ENCODE peak calls at places on chromosomes 12 and 14, in seven cellular contexts. One of them, this sample, is unnamed.

GRCh38 chr12:5622280-5622679 is 190.4 kb downstream of the NTF3 start:
- DNase-seq in upper lobe of left lung: no peak
- DNase-seq in K562: no peak
- DNase-seq in HepG2: no peak
- DNase-seq in GM12878: no peak
- DNase-seq in SK-N-SH: no peak
- DNase-seq in ovary: no peak
- DNase-seq in this sample: no peak

GRCh38 chr14:79417961-79418360 is 793.3 kb downstream of the DIO2 start:
- DNase-seq in K562: no peak
- DNase-seq in HepG2: no peak
- DNase-seq in upper lobe of left lung: no peak
- DNase-seq in GM12878: no peak
- DNase-seq in SK-N-SH: no peak
- DNase-seq in ovary: no peak
- DNase-seq in this sample: no peak

GRCh38 chr12:77630341-77630740 is 200.4 kb upstream of the NAV3 start:
- DNase-seq in SK-N-SH: no peak
- DNase-seq in HepG2: no peak
- DNase-seq in K562: no peak
- DNase-seq in ovary: no peak
- DNase-seq in GM12878: no peak
- DNase-seq in upper lobe of left lung: no peak
- DNase-seq in this sample: no peak

GRCh38 chr14:44778562-44778961 is 183.2 kb downstream of the KLHL28 start:
- DNase-seq in K562: no peak
- DNase-seq in SK-N-SH: no peak
- DNase-seq in HepG2: no peak
- DNase-seq in GM12878: no peak
- DNase-seq in ovary: no peak
- DNase-seq in upper lobe of left lung: no peak
- DNase-seq in this sample: no peak

GRCh38 chr14:30874120-30874998 is at the start of gene COCH:
- DNase-seq in GM12878: no peak
- DNase-seq in SK-N-SH: peak
- DNase-seq in upper lobe of left lung: peak
- DNase-seq in K562: peak
- DNase-seq in HepG2: peak
- DNase-seq in ovary: peak
- DNase-seq in this sample: no peak

GRCh38 chr12:131046813-131047788 is 93.4 kb downstream of the ADGRD1 start:
- DNase-seq in SK-N-SH: no peak
- DNase-seq in HepG2: no peak
- DNase-seq in ovary: no peak
- DNase-seq in K562: no peak
- DNase-seq in upper lobe of left lung: peak
- DNase-seq in GM12878: no peak
- DNase-seq in this sample: peak

GRCh38 chr12:28814246-28814645 is 334.8 kb upstream of the FAR2 start:
- DNase-seq in upper lobe of left lung: no peak
- DNase-seq in HepG2: no peak
- DNase-seq in SK-N-SH: no peak
- DNase-seq in K562: no peak
- DNase-seq in GM12878: no peak
- DNase-seq in ovary: no peak
- DNase-seq in this sample: no peak

GRCh38 chr14:102421366-102422057 is 58.8 kb downstream of the TECPR2 start:
- DNase-seq in upper lobe of left lung: no peak
- DNase-seq in K562: no peak
- DNase-seq in SK-N-SH: no peak
- DNase-seq in GM12878: no peak
- DNase-seq in ovary: no peak
- DNase-seq in HepG2: no peak
- DNase-seq in this sample: peak

GRCh38 chr14:63147018-63147417 is 57.2 kb upstream of the RHOJ start:
- DNase-seq in upper lobe of left lung: no peak
- DNase-seq in SK-N-SH: no peak
- DNase-seq in GM12878: no peak
- DNase-seq in K562: no peak
- DNase-seq in HepG2: no peak
- DNase-seq in ovary: no peak
- DNase-seq in this sample: no peak

GRCh38 chr12:60101715-60102114 is 505.9 kb downstream of the SLC16A7 start:
- DNase-seq in HepG2: no peak
- DNase-seq in SK-N-SH: no peak
- DNase-seq in upper lobe of left lung: no peak
- DNase-seq in GM12878: no peak
- DNase-seq in ovary: no peak
- DNase-seq in K562: no peak
- DNase-seq in this sample: no peak

GRCh38 chr12:59382678-59383425 is 213.0 kb upstream of the SLC16A7 start:
- DNase-seq in GM12878: no peak
- DNase-seq in SK-N-SH: no peak
- DNase-seq in K562: no peak
- DNase-seq in upper lobe of left lung: no peak
- DNase-seq in HepG2: no peak
- DNase-seq in ovary: no peak
- DNase-seq in this sample: no peak

GRCh38 chr14:103404032-103404918 is 19.1 kb downstream of the MARK3 start:
- DNase-seq in SK-N-SH: no peak
- DNase-seq in upper lobe of left lung: no peak
- DNase-seq in ovary: no peak
- DNase-seq in GM12878: no peak
- DNase-seq in K562: no peak
- DNase-seq in HepG2: no peak
- DNase-seq in this sample: no peak

GRCh38 chr14:21220874-21221477 is 48.3 kb downstream of the HNRNPC start:
- DNase-seq in K562: no peak
- DNase-seq in ovary: no peak
- DNase-seq in upper lobe of left lung: no peak
- DNase-seq in HepG2: no peak
- DNase-seq in SK-N-SH: no peak
- DNase-seq in GM12878: no peak
- DNase-seq in this sample: no peak

GRCh38 chr12:116539361-116539771 is 19.8 kb upstream of the MAP1LC3B2 start:
- DNase-seq in upper lobe of left lung: no peak
- DNase-seq in GM12878: no peak
- DNase-seq in SK-N-SH: no peak
- DNase-seq in HepG2: no peak
- DNase-seq in K562: no peak
- DNase-seq in ovary: no peak
- DNase-seq in this sample: no peak

GRCh38 chr12:77062846-77063461 is 2.4 kb downstream of the E2F7 start:
- DNase-seq in K562: no peak
- DNase-seq in upper lobe of left lung: no peak
- DNase-seq in GM12878: peak
- DNase-seq in ovary: no peak
- DNase-seq in SK-N-SH: no peak
- DNase-seq in HepG2: no peak
- DNase-seq in this sample: no peak

GRCh38 chr14:85234626-85235025 is 295.3 kb upstream of the FLRT2 start:
- DNase-seq in ovary: no peak
- DNase-seq in SK-N-SH: no peak
- DNase-seq in GM12878: no peak
- DNase-seq in K562: no peak
- DNase-seq in HepG2: no peak
- DNase-seq in upper lobe of left lung: no peak
- DNase-seq in this sample: no peak

GRCh38 chr14:67411820-67412421 is at the start of gene PLEK2:
- DNase-seq in SK-N-SH: peak
- DNase-seq in upper lobe of left lung: peak
- DNase-seq in K562: no peak
- DNase-seq in GM12878: no peak
- DNase-seq in HepG2: no peak
- DNase-seq in ovary: peak
- DNase-seq in this sample: peak

GRCh38 chr12:12974211-12974610 is 22.2 kb upstream of the GPRC5D start:
- DNase-seq in HepG2: no peak
- DNase-seq in GM12878: no peak
- DNase-seq in K562: no peak
- DNase-seq in upper lobe of left lung: no peak
- DNase-seq in SK-N-SH: no peak
- DNase-seq in ovary: no peak
- DNase-seq in this sample: no peak

GRCh38 chr12:12979151-12979550 is 20.9 kb downstream of the HEBP1 start:
- DNase-seq in ovary: no peak
- DNase-seq in K562: no peak
- DNase-seq in SK-N-SH: no peak
- DNase-seq in HepG2: no peak
- DNase-seq in GM12878: no peak
- DNase-seq in upper lobe of left lung: no peak
- DNase-seq in this sample: no peak

GRCh38 chr12:12977231-12977630 is 22.8 kb downstream of the HEBP1 start:
- DNase-seq in GM12878: no peak
- DNase-seq in ovary: no peak
- DNase-seq in HepG2: no peak
- DNase-seq in K562: no peak
- DNase-seq in SK-N-SH: no peak
- DNase-seq in upper lobe of left lung: no peak
- DNase-seq in this sample: no peak

GRCh38 chr12:12975322-12976077 is 23.5 kb upstream of the GPRC5D start:
- DNase-seq in ovary: no peak
- DNase-seq in HepG2: peak
- DNase-seq in GM12878: no peak
- DNase-seq in K562: peak
- DNase-seq in SK-N-SH: peak
- DNase-seq in upper lobe of left lung: peak
- DNase-seq in this sample: no peak

GRCh38 chr12:12976366-12976765 is 23.7 kb downstream of the HEBP1 start:
- DNase-seq in GM12878: no peak
- DNase-seq in HepG2: no peak
- DNase-seq in SK-N-SH: no peak
- DNase-seq in K562: no peak
- DNase-seq in upper lobe of left lung: no peak
- DNase-seq in ovary: no peak
- DNase-seq in this sample: peak
- TF ChIP-seq EP300 in GM12878: no peak
- TF ChIP-seq EP300 in HepG2: no peak
- TF ChIP-seq EP300 in SK-N-SH: no peak
- TF ChIP-seq EP300 in K562: no peak
- TF ChIP-seq EP300 in upper lobe of left lung: no peak
- TF ChIP-seq EP300 in ovary: no peak
- TF ChIP-seq EP300 in this sample: no peak

GRCh38 chr12:53324779-53325538 is 3.5 kb upstream of the AAAS start:
- DNase-seq in upper lobe of left lung: peak
- DNase-seq in ovary: peak
- DNase-seq in K562: peak
- DNase-seq in GM12878: peak
- DNase-seq in HepG2: peak
- DNase-seq in SK-N-SH: peak
- DNase-seq in this sample: peak
- TF ChIP-seq EP300 in upper lobe of left lung: no peak
- TF ChIP-seq EP300 in ovary: no peak
- TF ChIP-seq EP300 in K562: peak
- TF ChIP-seq EP300 in GM12878: no peak
- TF ChIP-seq EP300 in HepG2: no peak
- TF ChIP-seq EP300 in SK-N-SH: no peak
- TF ChIP-seq EP300 in this sample: no peak

GRCh38 chr14:32561520-32561919 is 232.4 kb downstream of the AKAP6 start:
- DNase-seq in SK-N-SH: no peak
- DNase-seq in K562: no peak
- DNase-seq in HepG2: no peak
- DNase-seq in upper lobe of left lung: no peak
- DNase-seq in GM12878: no peak
- DNase-seq in ovary: no peak
- DNase-seq in this sample: peak
- TF ChIP-seq EP300 in SK-N-SH: peak
- TF ChIP-seq EP300 in K562: no peak
- TF ChIP-seq EP300 in HepG2: no peak
- TF ChIP-seq EP300 in upper lobe of left lung: no peak
- TF ChIP-seq EP300 in GM12878: no peak
- TF ChIP-seq EP300 in ovary: no peak
- TF ChIP-seq EP300 in this sample: peak

DNA sequence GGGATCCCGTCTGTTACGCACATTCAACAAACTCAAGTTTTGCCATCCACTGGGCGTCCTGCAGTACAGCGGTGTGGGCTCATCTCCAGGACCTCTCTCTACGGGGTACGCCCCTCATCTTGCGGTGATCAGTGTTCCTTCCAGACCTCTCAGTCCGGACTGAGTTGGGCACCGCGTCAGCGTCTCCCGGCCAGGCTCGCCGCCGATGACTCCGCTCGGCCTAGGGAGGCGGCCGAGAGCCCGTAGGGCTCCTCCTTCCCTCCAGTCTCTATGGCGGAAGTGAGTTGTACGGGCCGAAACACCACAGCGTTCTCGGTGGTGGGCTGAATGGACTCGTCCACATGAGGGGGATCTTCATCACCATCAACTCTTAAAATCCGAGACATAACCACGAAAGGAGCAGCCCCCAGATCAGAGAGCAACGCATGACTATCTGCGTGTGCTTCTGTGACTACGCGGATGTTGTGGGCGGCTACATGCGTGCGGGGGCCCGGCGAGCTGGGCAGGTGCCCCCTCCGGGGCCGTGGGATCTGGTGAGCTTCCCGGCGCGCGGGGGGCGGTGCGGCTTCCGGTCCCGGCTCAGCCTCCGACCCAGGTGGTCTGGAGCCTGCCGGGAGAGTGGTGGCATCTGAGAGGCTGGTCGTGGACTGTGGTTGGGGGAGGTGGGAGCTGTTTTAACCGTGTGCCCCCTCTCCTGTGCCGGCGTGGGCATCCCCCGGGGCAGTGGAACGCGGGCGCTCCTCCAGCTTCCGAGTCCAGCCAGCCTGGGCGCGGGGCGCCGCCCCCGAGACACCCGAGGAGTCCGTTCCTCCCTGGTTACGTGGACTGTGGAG is at the start of gene ATG101:
- DNase-seq in K562: peak
- DNase-seq in ovary: peak
- DNase-seq in HepG2: peak
- DNase-seq in GM12878: peak
- DNase-seq in upper lobe of left lung: peak
- DNase-seq in SK-N-SH: peak
- DNase-seq in this sample: peak
- TF ChIP-seq EP300 in K562: peak
- TF ChIP-seq EP300 in ovary: no peak
- TF ChIP-seq EP300 in HepG2: no peak
- TF ChIP-seq EP300 in GM12878: peak
- TF ChIP-seq EP300 in upper lobe of left lung: no peak
- TF ChIP-seq EP300 in SK-N-SH: peak
- TF ChIP-seq EP300 in this sample: no peak

GRCh38 chr14:68979021-68979721 is at the start of gene ACTN1:
- DNase-seq in SK-N-SH: peak
- DNase-seq in upper lobe of left lung: peak
- DNase-seq in K562: peak
- DNase-seq in GM12878: peak
- DNase-seq in HepG2: peak
- DNase-seq in ovary: peak
- DNase-seq in this sample: peak
- TF ChIP-seq EP300 in SK-N-SH: no peak
- TF ChIP-seq EP300 in upper lobe of left lung: no peak
- TF ChIP-seq EP300 in K562: no peak
- TF ChIP-seq EP300 in GM12878: no peak
- TF ChIP-seq EP300 in HepG2: no peak
- TF ChIP-seq EP300 in ovary: peak
- TF ChIP-seq EP300 in this sample: no peak

GRCh38 chr14:22614240-22614799 is 16.2 kb downstream of the ABHD4 start:
- DNase-seq in ovary: no peak
- DNase-seq in SK-N-SH: no peak
- DNase-seq in K562: no peak
- DNase-seq in GM12878: no peak
- DNase-seq in HepG2: peak
- DNase-seq in upper lobe of left lung: no peak
- DNase-seq in this sample: no peak
- TF ChIP-seq EP300 in ovary: no peak
- TF ChIP-seq EP300 in SK-N-SH: no peak
- TF ChIP-seq EP300 in K562: no peak
- TF ChIP-seq EP300 in GM12878: no peak
- TF ChIP-seq EP300 in HepG2: no peak
- TF ChIP-seq EP300 in upper lobe of left lung: peak
- TF ChIP-seq EP300 in this sample: no peak

This sample was measured in sigmoid colon.